ENCODE peak calls at places on chromosomes 3 and 15, in six cellular contexts. G is stimulated activated CD8-positive, alpha-beta memory T cell treated with anti-CD3 and anti-CD28 coated beads, Interleukin-4, amount 100 ng/mL, for 24 hours; X is dorsolateral prefrontal cortex; Q is naive thymus-derived CD8-positive, alpha-beta T cell; M is HEK293T; K is activated CD4-positive, alpha-beta T cell treated with anti-CD3 and anti-CD28 coated beads, Interleukin-2, amount 50 U/mL, for 48 hours. I is an unnamed sample.

GRCh38 chr3:127159547-127159946 is 33.4 kb upstream of the PRR23E start:
- DNase-seq in G (no peak), X (no peak), Q (no peak), M (no peak), K (no peak), I (no peak)

GRCh38 chr3:139127101-139127500 is 82.4 kb upstream of the PRR23C start:
- DNase-seq in G (no peak), X (no peak), Q (no peak), M (no peak), K (no peak), I (peak)

GRCh38 chr15:49145651-49146609 is 9.5 kb downstream of the COPS2 start:
- DNase-seq in G (no peak), X (no peak), Q (peak), M (peak), K (peak), I (peak)

GRCh38 chr15:61518191-61518950 is 289.3 kb upstream of the RORA start:
- DNase-seq in G (no peak), X (no peak), Q (no peak), M (no peak), K (no peak), I (peak)

GRCh38 chr3:132911741-132912415 is 126.3 kb upstream of the TMEM108 start:
- DNase-seq in G (no peak), X (no peak), Q (no peak), M (no peak), K (no peak), I (peak)

GRCh38 chr15:57592836-57593420 is 1.2 kb downstream of the MYZAP start:
- DNase-seq in G (no peak), X (no peak), Q (no peak), M (no peak), K (no peak), I (no peak)

GRCh38 chr3:99875573-99875924 is 57.9 kb downstream of the CMSS1 start:
- DNase-seq in G (no peak), X (no peak), Q (no peak), M (no peak), K (no peak), I (peak)

GRCh38 chr3:115931581-115931980 is 308.3 kb downstream of the GAP43 start:
- DNase-seq in G (no peak), X (no peak), Q (no peak), M (no peak), K (no peak), I (peak)

GRCh38 chr3:48694610-48695051 is 8.9 kb upstream of the NCKIPSD start:
- DNase-seq in G (no peak), X (peak), Q (no peak), M (no peak), K (no peak), I (peak)

GRCh38 chr3:117131259-117131658 is 421.7 kb downstream of the TUSC7 start:
- DNase-seq in G (no peak), X (no peak), Q (no peak), M (no peak), K (no peak), I (no peak)

GRCh38 chr3:161413127-161413854 is 42.0 kb upstream of the SPTSSB start:
- DNase-seq in G (no peak), X (peak), Q (no peak), M (no peak), K (no peak), I (peak)

GRCh38 chr3:172341482-172342059 is 106.7 kb downstream of the GHSR start:
- DNase-seq in G (no peak), X (no peak), Q (no peak), M (peak), K (no peak), I (peak)